ENCODE peak calls at places on chromosomes 12 and 14, in five cellular contexts. One of them, this sample, is unnamed.

GRCh38 chr12:4164591-4165558 is 108.7 kb upstream of the CCND2 start:
- DNase-seq in PC-3: no peak
- DNase-seq in GM12864: no peak
- DNase-seq in PC-9: no peak
- DNase-seq in right lobe of liver: peak
- DNase-seq in this sample: no peak

GRCh38 chr14:77601846-77602609 is 14.4 kb downstream of the SPTLC2 start:
- DNase-seq in PC-3: peak
- DNase-seq in GM12864: no peak
- DNase-seq in PC-9: no peak
- DNase-seq in right lobe of liver: no peak
- DNase-seq in this sample: no peak

GRCh38 chr14:35339761-35340406 is 47.7 kb downstream of the PSMA6 start:
- DNase-seq in PC-3: no peak
- DNase-seq in GM12864: no peak
- DNase-seq in PC-9: no peak
- DNase-seq in right lobe of liver: peak
- DNase-seq in this sample: peak

GRCh38 chr14:45089813-45090212 is 5.9 kb downstream of the PRPF39 start:
- DNase-seq in PC-3: peak
- DNase-seq in GM12864: no peak
- DNase-seq in PC-9: no peak
- DNase-seq in right lobe of liver: no peak
- DNase-seq in this sample: no peak

GRCh38 chr12:10042167-10042566 is 11.7 kb downstream of the CLEC9A start:
- DNase-seq in PC-3: no peak
- DNase-seq in GM12864: no peak
- DNase-seq in PC-9: no peak
- DNase-seq in right lobe of liver: no peak
- DNase-seq in this sample: no peak

GRCh38 chr14:100374270-100374669 is 51.1 kb downstream of the SLC25A47 start:
- DNase-seq in PC-3: no peak
- DNase-seq in GM12864: peak
- DNase-seq in PC-9: no peak
- DNase-seq in right lobe of liver: no peak
- DNase-seq in this sample: no peak

GRCh38 chr14:92988786-92989755 is 66.1 kb downstream of the CHGA start:
- DNase-seq in PC-3: no peak
- DNase-seq in GM12864: no peak
- DNase-seq in PC-9: no peak
- DNase-seq in right lobe of liver: peak
- DNase-seq in this sample: peak

GRCh38 chr12:78284417-78284816 is 453.7 kb downstream of the NAV3 start:
- DNase-seq in PC-3: no peak
- DNase-seq in GM12864: no peak
- DNase-seq in PC-9: no peak
- DNase-seq in right lobe of liver: no peak
- DNase-seq in this sample: no peak

GRCh38 chr12:105337391-105337790 is 6.9 kb downstream of the C12orf75 start:
- DNase-seq in PC-3: no peak
- DNase-seq in GM12864: no peak
- DNase-seq in PC-9: no peak
- DNase-seq in right lobe of liver: no peak
- DNase-seq in this sample: no peak

GRCh38 chr14:31678421-31679249 is 117.4 kb downstream of the NUBPL start:
- DNase-seq in PC-3: no peak
- DNase-seq in GM12864: no peak
- DNase-seq in PC-9: no peak
- DNase-seq in right lobe of liver: no peak
- DNase-seq in this sample: no peak

GRCh38 chr14:75456069-75457023 is 28.5 kb downstream of the JDP2 start:
- DNase-seq in PC-3: no peak
- DNase-seq in GM12864: no peak
- DNase-seq in PC-9: peak
- DNase-seq in right lobe of liver: no peak
- DNase-seq in this sample: no peak

GRCh38 chr14:39843881-39844280 is 411.6 kb upstream of the FBXO33 start:
- DNase-seq in PC-3: no peak
- DNase-seq in GM12864: no peak
- DNase-seq in PC-9: no peak
- DNase-seq in right lobe of liver: no peak
- DNase-seq in this sample: no peak

GRCh38 chr12:30877110-30877875 is 49.3 kb upstream of the TSPAN11 start:
- DNase-seq in PC-3: no peak
- DNase-seq in GM12864: no peak
- DNase-seq in PC-9: peak
- DNase-seq in right lobe of liver: no peak
- DNase-seq in this sample: no peak

GRCh38 chr14:33791971-33792370 is 158.9 kb downstream of the EGLN3 start:
- DNase-seq in PC-3: no peak
- DNase-seq in GM12864: no peak
- DNase-seq in PC-9: no peak
- DNase-seq in right lobe of liver: no peak
- DNase-seq in this sample: no peak

GRCh38 chr12:3218150-3218845 is 141.1 kb downstream of the TSPAN9 start:
- DNase-seq in PC-3: no peak
- DNase-seq in GM12864: no peak
- DNase-seq in PC-9: peak
- DNase-seq in right lobe of liver: no peak
- DNase-seq in this sample: no peak

GRCh38 chr14:104107611-104108569 is 22.4 kb downstream of the ASPG start:
- DNase-seq in PC-3: peak
- DNase-seq in GM12864: no peak
- DNase-seq in PC-9: peak
- DNase-seq in right lobe of liver: peak
- DNase-seq in this sample: peak

GRCh38 chr12:510071-510825 is 50.5 kb downstream of the B4GALNT3 start:
- DNase-seq in PC-3: peak
- DNase-seq in GM12864: no peak
- DNase-seq in PC-9: peak
- DNase-seq in right lobe of liver: no peak
- DNase-seq in this sample: no peak

GRCh38 chr12:8609061-8609570 is 3.5 kb downstream of the AICDA start:
- DNase-seq in PC-3: peak
- DNase-seq in GM12864: no peak
- DNase-seq in PC-9: peak
- DNase-seq in right lobe of liver: no peak
- DNase-seq in this sample: no peak

GRCh38 chr12:108394196-108394595 is 55.1 kb upstream of the CMKLR1 start:
- DNase-seq in PC-3: no peak
- DNase-seq in GM12864: no peak
- DNase-seq in PC-9: no peak
- DNase-seq in right lobe of liver: no peak
- DNase-seq in this sample: no peak

GRCh38 chr12:121805171-121805687 is 1.4 kb downstream of the SETD1B start:
- DNase-seq in PC-3: peak
- DNase-seq in GM12864: no peak
- DNase-seq in PC-9: no peak
- DNase-seq in right lobe of liver: peak
- DNase-seq in this sample: no peak

GRCh38 chr12:77362871-77363270 is 297.5 kb upstream of the E2F7 start:
- DNase-seq in PC-3: no peak
- DNase-seq in GM12864: no peak
- DNase-seq in PC-9: no peak
- DNase-seq in right lobe of liver: no peak
- DNase-seq in this sample: no peak

GRCh38 chr14:69138189-69138535 is 14.8 kb downstream of the DCAF5 start:
- DNase-seq in PC-3: no peak
- DNase-seq in GM12864: no peak
- DNase-seq in PC-9: no peak
- DNase-seq in right lobe of liver: no peak
- DNase-seq in this sample: no peak

GRCh38 chr14:59159169-59159568 is 29.3 kb upstream of the DAAM1 start:
- DNase-seq in PC-3: no peak
- DNase-seq in GM12864: no peak
- DNase-seq in PC-9: no peak
- DNase-seq in right lobe of liver: no peak
- DNase-seq in this sample: no peak

GRCh38 chr14:106277503-106277902 is 751.1 kb downstream of the TMEM121 start:
- DNase-seq in PC-3: no peak
- DNase-seq in GM12864: no peak
- DNase-seq in PC-9: no peak
- DNase-seq in right lobe of liver: no peak
- DNase-seq in this sample: no peak

GRCh38 chr14:88170333-88170732 is 152.7 kb downstream of the KCNK10 start:
- DNase-seq in PC-3: no peak
- DNase-seq in GM12864: no peak
- DNase-seq in PC-9: no peak
- DNase-seq in right lobe of liver: no peak
- DNase-seq in this sample: no peak

GRCh38 chr14:34935552-34935951 is 47.2 kb upstream of the SRP54 start:
- DNase-seq in PC-3: no peak
- DNase-seq in GM12864: no peak
- DNase-seq in PC-9: no peak
- DNase-seq in right lobe of liver: no peak
- DNase-seq in this sample: no peak

GRCh38 chr12:104226672-104227071 is 11.1 kb downstream of the TXNRD1 start:
- DNase-seq in PC-3: peak
- DNase-seq in GM12864: no peak
- DNase-seq in PC-9: no peak
- DNase-seq in right lobe of liver: no peak
- DNase-seq in this sample: no peak

GRCh38 chr12:92927055-92927435 is 2.0 kb downstream of the EEA1 start:
- DNase-seq in PC-3: peak
- DNase-seq in GM12864: no peak
- DNase-seq in PC-9: no peak
- DNase-seq in right lobe of liver: no peak
- DNase-seq in this sample: no peak
- TF ChIP-seq CTCF in PC-3: no peak
- TF ChIP-seq CTCF in GM12864: no peak
- TF ChIP-seq CTCF in PC-9: no peak
- TF ChIP-seq CTCF in right lobe of liver: peak
- TF ChIP-seq CTCF in this sample: peak

DNA sequence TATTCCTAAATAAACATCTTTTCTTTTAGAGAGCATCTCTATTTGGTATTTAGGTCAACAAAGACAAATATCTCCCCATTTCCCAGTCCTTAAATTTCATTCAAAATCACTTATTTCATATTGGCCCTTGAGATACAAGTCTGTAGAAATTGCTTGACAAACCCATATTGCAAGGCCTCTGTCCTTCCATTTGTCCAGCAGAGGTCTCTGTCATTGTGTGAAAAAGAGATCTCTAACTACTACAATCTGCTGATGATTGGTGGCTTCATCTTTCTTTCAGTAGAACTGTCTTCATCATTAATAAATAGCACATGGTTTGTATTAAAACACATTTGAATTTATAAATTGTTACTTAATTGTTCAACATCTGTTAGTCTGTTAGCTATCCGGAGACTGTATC is 252.6 kb downstream of the ACSS3 start:
- DNase-seq in PC-3: no peak
- DNase-seq in GM12864: no peak
- DNase-seq in PC-9: no peak
- DNase-seq in right lobe of liver: no peak
- DNase-seq in this sample: no peak
- TF ChIP-seq CTCF in PC-3: no peak
- TF ChIP-seq CTCF in GM12864: no peak
- TF ChIP-seq CTCF in PC-9: no peak
- TF ChIP-seq CTCF in right lobe of liver: no peak
- TF ChIP-seq CTCF in this sample: peak

GRCh38 chr12:57127710-57128518 is at the start of gene LRP1:
- DNase-seq in PC-3: peak
- DNase-seq in GM12864: no peak
- DNase-seq in PC-9: peak
- DNase-seq in right lobe of liver: peak
- DNase-seq in this sample: no peak
- TF ChIP-seq CTCF in PC-3: no peak
- TF ChIP-seq CTCF in GM12864: no peak
- TF ChIP-seq CTCF in PC-9: no peak
- TF ChIP-seq CTCF in right lobe of liver: no peak
- TF ChIP-seq CTCF in this sample: no peak

GRCh38 chr14:23528555-23528954 is 23.0 kb downstream of the ZFHX2 start:
- DNase-seq in PC-3: peak
- DNase-seq in GM12864: no peak
- DNase-seq in PC-9: no peak
- DNase-seq in right lobe of liver: no peak
- DNase-seq in this sample: no peak
- TF ChIP-seq CTCF in PC-3: peak
- TF ChIP-seq CTCF in GM12864: no peak
- TF ChIP-seq CTCF in PC-9: no peak
- TF ChIP-seq CTCF in right lobe of liver: no peak
- TF ChIP-seq CTCF in this sample: peak

GRCh38 chr12:69047990-69048389 is 115.0 kb upstream of the CPM start:
- DNase-seq in PC-3: no peak
- DNase-seq in GM12864: no peak
- DNase-seq in PC-9: no peak
- DNase-seq in right lobe of liver: no peak
- DNase-seq in this sample: no peak
- TF ChIP-seq CTCF in PC-3: no peak
- TF ChIP-seq CTCF in GM12864: no peak
- TF ChIP-seq CTCF in PC-9: no peak
- TF ChIP-seq CTCF in right lobe of liver: no peak
- TF ChIP-seq CTCF in this sample: no peak

GRCh38 chr12:51926718-51927117 is 19.4 kb downstream of the ACVRL1 start:
- DNase-seq in PC-3: peak
- DNase-seq in GM12864: no peak
- DNase-seq in PC-9: peak
- DNase-seq in right lobe of liver: no peak
- DNase-seq in this sample: no peak
- TF ChIP-seq CTCF in PC-3: peak
- TF ChIP-seq CTCF in GM12864: peak
- TF ChIP-seq CTCF in PC-9: peak
- TF ChIP-seq CTCF in right lobe of liver: peak
- TF ChIP-seq CTCF in this sample: peak

GRCh38 chr14:30273564-30273880 is 285.4 kb upstream of the G2E3 start:
- DNase-seq in PC-3: no peak
- DNase-seq in GM12864: no peak
- DNase-seq in PC-9: no peak
- DNase-seq in right lobe of liver: no peak
- DNase-seq in this sample: no peak

GRCh38 chr14:30272848-30273563 is 286.0 kb upstream of the G2E3 start:
- DNase-seq in PC-3: no peak
- DNase-seq in GM12864: no peak
- DNase-seq in PC-9: no peak
- DNase-seq in right lobe of liver: no peak
- DNase-seq in this sample: no peak

GRCh38 chr14:30267141-30267540 is 291.8 kb upstream of the G2E3 start:
- DNase-seq in PC-3: peak
- DNase-seq in GM12864: no peak
- DNase-seq in PC-9: no peak
- DNase-seq in right lobe of liver: no peak
- DNase-seq in this sample: no peak

GRCh38 chr14:30266290-30266689 is 292.7 kb upstream of the G2E3 start:
- DNase-seq in PC-3: no peak
- DNase-seq in GM12864: no peak
- DNase-seq in PC-9: no peak
- DNase-seq in right lobe of liver: no peak
- DNase-seq in this sample: no peak

GRCh38 chr14:30270200-30271161 is 288.5 kb upstream of the G2E3 start:
- DNase-seq in PC-3: peak
- DNase-seq in GM12864: peak
- DNase-seq in PC-9: peak
- DNase-seq in right lobe of liver: peak
- DNase-seq in this sample: peak
- TF ChIP-seq CTCF in PC-3: peak
- TF ChIP-seq CTCF in GM12864: peak
- TF ChIP-seq CTCF in PC-9: peak
- TF ChIP-seq CTCF in right lobe of liver: peak
- TF ChIP-seq CTCF in this sample: peak

This sample was measured in chondrocyte.